ENCODE peak calls at places on chromosomes 12 and 14, in nine cellular contexts. G is EH; Y is stimulated activated CD4-positive, alpha-beta T cell treated with anti-CD3 and anti-CD28 coated beads, Interleukin-15, amount 100 ng/mL, for 1 hour; Z is cardiac muscle cell; S is hypothalamus; I is activated CD8-positive, alpha-beta memory T cell treated with anti-CD3 and anti-CD28 coated beads for 48 hours; W is HL-60; U is effector CD4-positive, alpha-beta T cell; R is SW 1271. Q is an unnamed sample.
A peak's percentile ranks its signal among the peaks of the same experiment; 100 is the strongest.

GRCh38 chr12:38159092-38159551 is 157.5 kb upstream of the ALG10B start:
- DNase-seq in R (no peak), Y (no peak), U (no peak), W (no peak), S (no peak), Z (no peak), I (no peak), G (no peak), Q (no peak)

GRCh38 chr12:47651368-47652254 is 54.2 kb downstream of the RPAP3 start:
- DNase-seq in G (peak; percentile 73), U (peak; percentile 10), W (peak; percentile 23), Z (peak; percentile 84), S (peak; percentile 39), R (peak; percentile 66), I (peak; percentile 11), Y (peak; percentile 12), Q (peak; percentile 35)

GRCh38 chr14:71371711-71372396 is 464.6 kb downstream of the PCNX1 start:
- DNase-seq in R (peak; percentile 66), Y (no peak), W (no peak), Z (no peak), U (no peak), G (peak; percentile 77), I (no peak), S (no peak), Q (no peak)

GRCh38 chr12:110249716-110250225 is 31.3 kb upstream of the ATP2A2 start:
- DNase-seq in Z (no peak), W (no peak), R (no peak), G (peak; percentile 31), S (no peak), U (no peak), Y (no peak), I (no peak), Q (no peak)

GRCh38 chr14:69333791-69334337 is 64.2 kb downstream of the ERH start:
- DNase-seq in U (no peak), Y (no peak), S (no peak), W (no peak), I (no peak), Z (no peak), R (no peak), G (no peak), Q (no peak)

GRCh38 chr14:101475468-101476257 is 85.6 kb upstream of the DIO3 start:
- DNase-seq in G (peak; percentile 70), I (no peak), S (no peak), W (peak; percentile 23), Z (no peak), R (no peak), U (no peak), Y (no peak), Q (no peak)

GRCh38 chr14:42174357-42174756 is 567.7 kb downstream of the LRFN5 start:
- DNase-seq in G (no peak), U (no peak), I (no peak), W (no peak), Y (no peak), Z (no peak), S (no peak), R (no peak), Q (no peak)

GRCh38 chr14:95233702-95234241 is 76.4 kb upstream of the DICER1 start:
- DNase-seq in U (no peak), Z (no peak), W (no peak), S (no peak), Y (no peak), R (no peak), I (no peak), G (no peak), Q (no peak)

GRCh38 chr12:107914460-107914977 is 140.0 kb downstream of the ASCL4 start:
- DNase-seq in W (no peak), I (no peak), U (no peak), S (no peak), G (no peak), Y (no peak), R (no peak), Z (no peak), Q (no peak)